ENCODE peak calls at places on chromosomes 5 and 9, in seven cellular contexts. S is hippocampal formation; O is stimulated activated CD8-positive, alpha-beta memory T cell treated with anti-CD3 and anti-CD28 coated beads, Interleukin-4, amount 100 ng/mL, for 1 hour; Z is AG04449; E is progenitor cell of endocrine pancreas; D is fibroblast of mammary gland; X is stimulated activated CD4-positive, alpha-beta T cell treated with anti-CD3 and anti-CD28 coated beads, TNF-alpha, amount 100 ng/mL, for 48 hours. T is an unnamed sample.

GRCh38 chr9:132239518-132239917 is 77.7 kb downstream of the NTNG2 start:
- DNase-seq in O (no peak), S (no peak), X (no peak), D (no peak), Z (no peak), E (no peak), T (no peak)

GRCh38 chr5:59107692-59108091 is 524.8 kb downstream of the RAB3C start:
- DNase-seq in E (no peak), D (peak; percentile 60), S (no peak), X (no peak), O (no peak), Z (no peak), T (peak; percentile 43)

GRCh38 chr9:112831281-112831851 is 59.3 kb downstream of the SLC46A2 start:
- DNase-seq in S (no peak), Z (no peak), D (no peak), X (no peak), E (no peak), O (no peak), T (no peak)

GRCh38 chr9:99222416-99223280 is 566 bp downstream of the SEC61B start:
- DNase-seq in S (no peak), Z (no peak), X (peak; percentile 5), E (no peak), O (no peak), D (peak; percentile 56), T (no peak)

GRCh38 chr9:10251490-10251889 is 361.3 kb downstream of the PTPRD start:
- DNase-seq in Z (no peak), D (peak; percentile 77), E (no peak), S (no peak), O (no peak), X (no peak), T (no peak)

GRCh38 chr9:126702501-126703329 is 89.0 kb downstream of the LMX1B start:
- DNase-seq in D (no peak), X (peak; percentile 34), Z (no peak), E (peak; percentile 42), S (no peak), O (no peak), T (no peak)

GRCh38 chr9:969310-969692 is 7.2 kb upstream of the DMRT3 start:
- DNase-seq in S (no peak), Z (no peak), O (no peak), D (no peak), X (no peak), E (no peak), T (no peak)

GRCh38 chr5:72653586-72653985 is 146.4 kb upstream of the ZNF366 start:
- DNase-seq in Z (no peak), X (no peak), E (no peak), O (no peak), D (no peak), S (no peak), T (no peak)

GRCh38 chr5:137342764-137343163 is 156.4 kb downstream of the SPOCK1 start:
- DNase-seq in S (no peak), D (no peak), E (no peak), X (no peak), O (no peak), Z (no peak), T (no peak)

GRCh38 chr9:29750062-29750461 is 2176.8 kb upstream of the C9orf72 start:
- DNase-seq in Z (peak; percentile 19), X (no peak), O (no peak), E (no peak), S (no peak), D (no peak), T (no peak)

GRCh38 chr5:65021527-65022226 is 252.9 kb downstream of the CWC27 start:
- DNase-seq in S (no peak), O (no peak), E (no peak), X (no peak), Z (no peak), D (no peak), T (no peak)

GRCh38 chr9:34898846-34899245 is 59.2 kb upstream of the PHF24 start:
- DNase-seq in O (no peak), X (no peak), D (no peak), Z (no peak), E (no peak), S (peak; percentile 83), T (no peak)

GRCh38 chr5:40798012-40798855 is at the start of gene PRKAA1:
- DNase-seq in E (peak; percentile 92), O (peak; percentile 79), Z (no peak), X (peak; percentile 84), S (peak; percentile 91), D (peak; percentile 80), T (peak; percentile 87)

GRCh38 chr9:14561929-14562386 is 131.3 kb downstream of the ZDHHC21 start:
- DNase-seq in X (no peak), Z (no peak), E (peak; percentile 27), D (no peak), O (no peak), S (no peak), T (no peak)

GRCh38 chr5:151047814-151048425 is 27.5 kb downstream of the GPX3 start:
- DNase-seq in S (no peak), E (no peak), X (no peak), Z (no peak), O (no peak), D (peak; percentile 29), T (peak; percentile 31)

GRCh38 chr5:75510836-75511434 is 494 bp downstream of the CERT1 start:
- DNase-seq in E (peak; percentile 37), X (peak; percentile 11), O (peak; percentile 17), D (peak; percentile 13), S (peak; percentile 75), Z (no peak), T (peak; percentile 39)

GRCh38 chr5:8848997-8849585 is 696.8 kb downstream of the SEMA5A start:
- DNase-seq in O (no peak), S (no peak), E (no peak), Z (peak; percentile 54), D (peak; percentile 96), X (no peak), T (no peak)

GRCh38 chr5:31640024-31640423 is 1.1 kb downstream of the PDZD2 start:
- DNase-seq in E (no peak), S (no peak), X (no peak), D (no peak), O (no peak), Z (no peak), T (no peak)

GRCh38 chr9:136482046-136482792 is 621 bp downstream of the SEC16A start:
- DNase-seq in E (no peak), X (no peak), O (no peak), D (peak; percentile 47), Z (no peak), S (no peak), T (peak; percentile 34)

GRCh38 chr5:90868799-90869198 is 310.2 kb downstream of the ADGRV1 start:
- DNase-seq in E (no peak), X (no peak), Z (no peak), S (no peak), D (no peak), O (no peak), T (no peak)

GRCh38 chr5:102666164-102666951 is 88.7 kb upstream of the PAM start:
- DNase-seq in X (no peak), O (no peak), D (peak; percentile 42), Z (no peak), S (no peak), E (no peak), T (no peak)

GRCh38 chr5:168647083-168647482 is 67.9 kb upstream of the PANK3 start:
- DNase-seq in S (no peak), X (no peak), O (no peak), Z (peak; percentile 40), E (no peak), D (peak; percentile 47), T (no peak)

T was measured in ACHN.